ENCODE peak calls at places on chromosome X, in six cellular contexts. W is neuronal stem cell, B is H9, O is trophoblast cell, R is IMR-90, V is mesenchymal stem cell. J is an unnamed sample.

GRCh38 chrX:150934453-150934852 is 36.0 kb upstream of the CD99L2 start:
- DNase-seq in W (no peak), B (peak; percentile 81), O (no peak), R (peak; percentile 66), V (no peak), J (peak; percentile 91)

GRCh38 chrX:906586-906985 is 276.0 kb downstream of the SHOX start:
- DNase-seq in W (no peak), B (no peak), O (no peak), R (no peak), V (no peak), J (no peak)

GRCh38 chrX:101230636-101231035 is 11.1 kb downstream of the DRP2 start:
- DNase-seq in W (no peak), B (no peak), O (no peak), R (peak; percentile 51), V (peak; percentile 58), J (no peak)

GRCh38 chrX:100635989-100636320 is 651 bp downstream of the TSPAN6 start:
- DNase-seq in W (no peak), B (no peak), O (no peak), R (no peak), V (no peak), J (no peak)

GRCh38 chrX:54386314-54386713 is 28.5 kb upstream of the WNK3 start:
- DNase-seq in W (no peak), B (no peak), O (no peak), R (peak; percentile 25), V (peak; percentile 0), J (peak; percentile 12)

GRCh38 chrX:23035493-23035892 is 35.7 kb downstream of the DDX53 start:
- DNase-seq in W (no peak), B (peak; percentile 29), O (no peak), R (no peak), V (no peak), J (peak; percentile 18)

GRCh38 chrX:100408643-100409315 is 1.3 kb downstream of the PCDH19 start:
- DNase-seq in W (no peak), B (peak; percentile 46), O (no peak), R (no peak), V (no peak), J (no peak)

GRCh38 chrX:143768976-143769375 is 48.4 kb upstream of the SPANXN2 start:
- DNase-seq in W (no peak), B (no peak), O (no peak), R (no peak), V (peak; percentile 10), J (no peak)

GRCh38 chrX:129600981-129601424 is 53.8 kb downstream of the APLN start:
- DNase-seq in W (no peak), B (no peak), O (no peak), R (peak; percentile 27), V (peak; percentile 24), J (peak; percentile 33)

GRCh38 chrX:140163376-140164159 is 198.2 kb upstream of the CXorf66 start:
- DNase-seq in W (no peak), B (no peak), O (no peak), R (peak; percentile 3), V (no peak), J (no peak)

GRCh38 chrX:114363346-114363745 is 220.5 kb upstream of the HTR2C start:
- DNase-seq in W (no peak), B (no peak), O (no peak), R (no peak), V (no peak), J (peak; percentile 73)

GRCh38 chrX:110402091-110402854 is 43.6 kb downstream of the RTL9 start:
- DNase-seq in W (no peak), B (peak; percentile 38), O (peak; percentile 76), R (peak; percentile 74), V (peak; percentile 56), J (peak; percentile 88)

GRCh38 chrX:110847334-110847733 is 51.7 kb upstream of the CHRDL1 start:
- DNase-seq in W (peak; percentile 61), B (no peak), O (no peak), R (peak; percentile 63), V (peak; percentile 61), J (peak; percentile 54)

GRCh38 chrX:9786839-9787635 is 808 bp downstream of the SHROOM2 start:
- DNase-seq in W (no peak), B (no peak), O (no peak), R (no peak), V (peak; percentile 39), J (no peak)

GRCh38 chrX:46582325-46582724 is 8.8 kb downstream of the CHST7 start:
- DNase-seq in W (no peak), B (no peak), O (no peak), R (peak; percentile 41), V (peak; percentile 10), J (no peak)

GRCh38 chrX:148310402-148311200 is 189.8 kb upstream of the AFF2 start:
- DNase-seq in W (no peak), B (no peak), O (no peak), R (no peak), V (no peak), J (no peak)

GRCh38 chrX:102835504-102836146 is 101.4 kb upstream of the RAB40AL start:
- DNase-seq in W (no peak), B (peak; percentile 37), O (peak; percentile 13), R (peak; percentile 33), V (peak; percentile 27), J (peak; percentile 46)

GRCh38 chrX:118974088-118974907 is at the start of gene LONRF3:
- DNase-seq in W (no peak), B (no peak), O (peak; percentile 18), R (peak; percentile 3), V (peak; percentile 30), J (no peak)

GRCh38 chrX:50579955-50580354 is 109.3 kb upstream of the DGKK start:
- DNase-seq in W (peak; percentile 37), B (peak; percentile 47), O (peak; percentile 45), R (peak; percentile 57), V (peak; percentile 57), J (peak; percentile 70)

GRCh38 chrX:129980540-129981206 is 1.8 kb upstream of the BCORL1 start:
- DNase-seq in W (no peak), B (peak; percentile 59), O (peak; percentile 42), R (no peak), V (no peak), J (peak; percentile 31)

GRCh38 chrX:47168495-47169073 is 23.6 kb downstream of the RBM10 start:
- DNase-seq in W (no peak), B (no peak), O (no peak), R (no peak), V (no peak), J (no peak)

DNA sequence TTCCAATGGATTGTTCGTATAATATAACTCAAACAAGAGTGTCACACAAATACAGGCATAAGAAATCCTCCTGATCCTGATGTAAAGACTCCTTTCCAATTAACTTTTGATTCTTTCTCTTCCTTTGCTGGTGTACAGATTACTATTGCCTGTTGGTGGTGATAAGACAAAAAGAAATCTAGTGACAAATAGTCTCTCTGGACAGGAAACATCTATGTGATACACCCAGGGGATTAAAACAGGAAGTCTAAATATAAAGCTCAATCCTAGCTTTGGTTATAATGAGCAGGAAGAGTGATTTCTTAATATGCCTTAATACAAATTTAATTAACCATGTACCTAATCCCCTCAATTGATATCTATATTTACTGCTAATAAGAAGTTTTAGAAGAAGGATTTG is 45.1 kb downstream of the ARHGEF6 start:
- DNase-seq in W (no peak), B (no peak), O (no peak), R (no peak), V (no peak), J (no peak)
- H3K27ac ChIP-seq in W (no peak overlapping the region), B (no peak overlapping the region), O (no peak overlapping the region), R (no peak overlapping the region), V (no peak overlapping the region), J (no peak overlapping the region)

GRCh38 chrX:70907900-70908299 is 611 bp downstream of the TEX11 start:
- DNase-seq in W (no peak), B (peak; percentile 45), O (no peak), R (no peak), V (no peak), J (no peak)
- H3K23ac ChIP-seq in W (no peak overlapping the region), B (no peak overlapping the region), O (no peak overlapping the region), R (no peak overlapping the region), V (no peak overlapping the region), J (no peak overlapping the region)

DNA sequence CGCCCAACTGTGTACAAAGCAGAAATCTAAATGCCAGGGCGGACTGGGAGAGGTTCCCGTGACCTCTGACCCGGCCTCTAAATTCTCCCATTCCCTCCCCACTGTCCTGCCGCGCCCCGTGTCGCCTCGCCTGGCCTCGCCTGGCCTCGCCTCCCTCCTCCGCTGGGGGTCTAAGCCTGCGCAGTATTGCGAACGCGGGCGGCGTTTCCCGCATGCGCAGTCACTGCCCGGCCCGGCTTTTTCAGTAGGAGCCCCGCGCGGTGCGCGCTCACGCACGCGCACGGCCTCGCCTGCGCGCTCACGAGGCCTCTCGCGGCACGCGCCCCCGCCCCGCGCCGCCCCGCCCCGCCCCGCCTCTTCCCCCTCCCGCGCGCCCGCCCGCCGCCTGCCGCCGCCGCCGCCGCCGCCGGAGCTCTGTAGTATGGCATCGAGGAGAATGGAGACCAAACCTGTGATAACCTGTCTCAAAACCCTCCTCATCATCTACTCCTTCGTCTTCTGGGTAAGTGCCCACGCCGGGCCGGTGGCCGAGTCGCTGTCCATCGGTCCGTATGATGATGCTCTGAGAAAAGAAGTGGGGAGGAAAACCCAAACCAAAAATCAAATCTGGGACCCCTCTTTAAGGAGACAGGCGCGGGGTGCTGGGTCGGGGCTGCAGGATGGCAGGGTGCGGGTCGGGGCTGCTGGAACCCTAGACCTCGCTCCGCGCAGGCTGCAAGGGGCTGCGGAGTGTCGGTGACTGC is at the start of gene TSPAN7:
- DNase-seq in W (peak; percentile 65), B (peak; percentile 70), O (peak; percentile 31), R (peak; percentile 40), V (peak; percentile 31), J (peak; percentile 74)
- H3K27ac ChIP-seq in W (no peak within 1 kb of the TSS), B (no peak within 1 kb of the TSS), O (no peak within 1 kb of the TSS), R (no peak within 1 kb of the TSS), V (no peak within 1 kb of the TSS), J (no peak within 1 kb of the TSS)

GRCh38 chrX:65035451-65035779 is 59.2 kb upstream of the ZC4H2 start:
- DNase-seq in W (no peak), B (no peak), O (no peak), R (peak; percentile 21), V (no peak), J (no peak)

GRCh38 chrX:65034292-65034640 is 58.0 kb upstream of the ZC4H2 start:
- DNase-seq in W (no peak), B (no peak), O (no peak), R (no peak), V (no peak), J (no peak)

GRCh38 chrX:65034641-65035450 is 58.6 kb upstream of the ZC4H2 start:
- DNase-seq in W (peak; percentile 78), B (peak; percentile 90), O (no peak), R (peak; percentile 68), V (peak; percentile 82), J (peak; percentile 92)
- H3K23ac ChIP-seq in W (peak within 1 kb of the TSS; percentile 73), B (no peak within 1 kb of the TSS), O (no peak within 1 kb of the TSS), R (peak within 1 kb of the TSS; percentile 59), V (no peak within 1 kb of the TSS), J (no peak within 1 kb of the TSS)

DNA sequence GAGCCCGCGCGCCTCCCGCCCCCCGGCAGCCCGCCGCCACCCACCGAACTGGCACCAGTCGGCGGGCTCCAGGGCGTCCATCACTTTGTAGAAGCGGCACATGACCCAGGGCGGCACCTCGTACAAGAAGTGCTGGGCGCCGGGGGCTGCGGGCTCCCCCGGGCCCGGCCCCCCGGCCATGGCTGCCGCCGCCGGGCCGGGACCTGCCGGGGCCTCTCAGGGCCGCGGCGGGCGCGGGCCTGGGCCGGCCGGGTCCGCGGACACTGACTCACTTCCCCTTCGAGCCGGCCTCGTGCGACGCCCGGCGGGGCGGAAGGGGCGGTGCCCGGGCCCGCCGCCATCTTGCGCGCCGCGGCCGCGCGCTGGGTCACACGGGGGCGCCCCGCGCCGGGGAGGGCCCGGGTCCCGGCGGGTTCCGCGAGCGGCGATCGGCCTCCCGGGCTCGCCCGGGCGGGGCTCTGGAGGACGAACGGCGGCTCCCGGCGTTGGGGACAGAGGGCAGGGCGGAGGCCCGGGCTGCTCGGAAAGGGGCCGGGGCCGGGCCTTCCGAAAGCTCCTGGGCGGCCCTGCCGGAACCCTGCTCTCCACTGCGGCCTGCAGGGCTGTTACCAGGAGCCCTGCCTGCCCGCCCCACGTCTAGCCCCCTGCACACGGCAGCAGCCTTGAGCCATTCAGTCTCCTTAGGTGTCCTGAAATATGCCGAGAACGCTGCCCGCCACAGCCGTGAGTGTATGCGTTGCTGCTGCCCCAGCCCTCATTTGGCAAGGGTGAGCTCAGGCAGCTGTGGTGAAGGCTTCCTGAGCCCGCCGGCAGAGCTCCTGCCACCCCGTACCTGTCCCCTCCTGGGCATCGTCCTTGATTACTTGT is at the start of gene IRAK1:
- DNase-seq in W (peak; percentile 27), B (no peak), O (peak; percentile 32), R (peak; percentile 52), V (peak; percentile 66), J (peak; percentile 45)
- H3K27ac ChIP-seq in W (peak within 1 kb of the TSS; percentile 59), B (no peak within 1 kb of the TSS), O (peak within 1 kb of the TSS; percentile 73), R (peak within 1 kb of the TSS; percentile 93), V (peak within 1 kb of the TSS; percentile 88), J (peak within 1 kb of the TSS; percentile 62)

J was measured in mesendoderm.